ENCODE peak calls at places on chromosomes 5 and 9, in nine cellular contexts. I is A549; U is CD8-positive, alpha-beta memory T cell; Z is H7; J is right atrium auricular region; Y is C1 segment of cervical spinal cord; A is KG1; H is prostate gland; N is LHCN-M2. T is an unnamed sample.

GRCh38 chr5:170439246-170439943 is 50.2 kb upstream of the KCNMB1 start:
- DNase-seq in A (no peak), I (no peak), U (no peak), Z (peak), J (peak), H (no peak), N (no peak), Y (no peak), T (no peak)

GRCh38 chr5:76716456-76717157 is 681 bp downstream of the F2R start:
- DNase-seq in I (no peak), H (no peak), U (no peak), Z (peak), J (no peak), N (no peak), Y (no peak), A (peak), T (peak)

GRCh38 chr5:104800440-104801048 is 1238.0 kb upstream of the NUDT12 start:
- DNase-seq in Y (no peak), H (no peak), A (no peak), Z (peak), I (no peak), N (no peak), J (no peak), U (no peak), T (no peak)

GRCh38 chr5:84383816-84384603 is 670 bp downstream of the EDIL3 start:
- DNase-seq in N (peak), A (no peak), Z (peak), U (no peak), Y (peak), J (no peak), I (no peak), H (no peak), T (peak)

GRCh38 chr9:110095238-110095637 is 112.7 kb downstream of the C9orf152 start:
- DNase-seq in I (no peak), U (no peak), N (no peak), H (no peak), A (no peak), J (no peak), Z (peak), Y (no peak), T (peak)

GRCh38 chr5:114448496-114448895 is 86.6 kb downstream of the KCNN2 start:
- DNase-seq in N (no peak), J (no peak), H (no peak), Y (no peak), U (no peak), I (no peak), A (no peak), Z (no peak), T (no peak)

GRCh38 chr9:677461-678097 is 163.9 kb upstream of the DMRT1 start:
- DNase-seq in J (no peak), I (no peak), H (no peak), U (no peak), Y (no peak), N (no peak), Z (no peak), A (no peak), T (peak)

GRCh38 chr9:131252120-131252519 is 24.2 kb downstream of the FAM78A start:
- DNase-seq in I (no peak), N (no peak), J (no peak), Z (peak), A (no peak), H (no peak), U (no peak), Y (no peak), T (no peak)

GRCh38 chr5:102798103-102798502 is 43.0 kb downstream of the PAM start:
- DNase-seq in Z (no peak), U (no peak), A (no peak), Y (no peak), I (no peak), N (no peak), J (no peak), H (no peak), T (no peak)

GRCh38 chr5:99169309-99169708 is 240.5 kb upstream of the CHD1 start:
- DNase-seq in Z (no peak), I (no peak), J (no peak), H (no peak), U (no peak), N (peak), Y (no peak), A (no peak), T (no peak)

GRCh38 chr9:2524601-2525000 is 97.0 kb upstream of the VLDLR start:
- DNase-seq in N (peak), Z (no peak), Y (no peak), J (no peak), A (no peak), I (no peak), H (no peak), U (no peak), T (no peak)